ENCODE peak calls at places on chromosomes 11 and 22, in eight cellular contexts. One of them, this sample, is unnamed. For H3K4me1, the result is how much of the 10 kb centered on the place peaks cover.

GRCh38 chr11:21476588-21476987 is 716.3 kb upstream of the ANO5 start:
- DNase-seq in body of pancreas: no peak
- DNase-seq in IMR-90: no peak
- DNase-seq in right lobe of liver: no peak
- DNase-seq in heart left ventricle: no peak
- DNase-seq in breast epithelium: no peak
- DNase-seq in H1: no peak
- DNase-seq in A549: no peak
- DNase-seq in this sample: no peak

GRCh38 chr22:40660725-40661124 is 18.6 kb upstream of the MCHR1 start:
- DNase-seq in body of pancreas: no peak
- DNase-seq in IMR-90: no peak
- DNase-seq in right lobe of liver: no peak
- DNase-seq in heart left ventricle: no peak
- DNase-seq in breast epithelium: no peak
- DNase-seq in H1: no peak
- DNase-seq in A549: no peak
- DNase-seq in this sample: no peak

GRCh38 chr11:126391970-126392637 is 36.6 kb downstream of the ST3GAL4 start:
- DNase-seq in body of pancreas: peak
- DNase-seq in IMR-90: no peak
- DNase-seq in right lobe of liver: no peak
- DNase-seq in heart left ventricle: peak
- DNase-seq in breast epithelium: no peak
- DNase-seq in H1: no peak
- DNase-seq in A549: no peak
- DNase-seq in this sample: no peak

GRCh38 chr11:114308689-114309089 is 12.5 kb downstream of the NNMT start:
- DNase-seq in body of pancreas: peak
- DNase-seq in IMR-90: no peak
- DNase-seq in right lobe of liver: peak
- DNase-seq in heart left ventricle: no peak
- DNase-seq in breast epithelium: peak
- DNase-seq in H1: no peak
- DNase-seq in A549: no peak
- DNase-seq in this sample: no peak

GRCh38 chr11:76293189-76293631 is 86.9 kb upstream of the WNT11 start:
- DNase-seq in body of pancreas: no peak
- DNase-seq in IMR-90: no peak
- DNase-seq in right lobe of liver: no peak
- DNase-seq in heart left ventricle: no peak
- DNase-seq in breast epithelium: no peak
- DNase-seq in H1: no peak
- DNase-seq in A549: no peak
- DNase-seq in this sample: no peak

GRCh38 chr22:49964136-49964492 is 3.5 kb downstream of the PIM3 start:
- DNase-seq in body of pancreas: peak
- DNase-seq in IMR-90: no peak
- DNase-seq in right lobe of liver: no peak
- DNase-seq in heart left ventricle: peak
- DNase-seq in breast epithelium: no peak
- DNase-seq in H1: no peak
- DNase-seq in A549: no peak
- DNase-seq in this sample: peak

GRCh38 chr11:64101461-64101860 is 64.5 kb downstream of the MACROD1 start:
- DNase-seq in body of pancreas: no peak
- DNase-seq in IMR-90: no peak
- DNase-seq in right lobe of liver: no peak
- DNase-seq in heart left ventricle: no peak
- DNase-seq in breast epithelium: no peak
- DNase-seq in H1: no peak
- DNase-seq in A549: no peak
- DNase-seq in this sample: no peak

GRCh38 chr22:45319319-45319675 is 9.6 kb downstream of the FAM118A start:
- DNase-seq in body of pancreas: no peak
- DNase-seq in IMR-90: peak
- DNase-seq in right lobe of liver: no peak
- DNase-seq in heart left ventricle: no peak
- DNase-seq in breast epithelium: no peak
- DNase-seq in H1: no peak
- DNase-seq in A549: no peak
- DNase-seq in this sample: peak

GRCh38 chr11:37184371-37184770 is 586.3 kb upstream of the RAG2 start:
- DNase-seq in body of pancreas: no peak
- DNase-seq in IMR-90: no peak
- DNase-seq in right lobe of liver: no peak
- DNase-seq in heart left ventricle: no peak
- DNase-seq in breast epithelium: no peak
- DNase-seq in H1: no peak
- DNase-seq in A549: no peak
- DNase-seq in this sample: no peak

GRCh38 chr11:118434123-118434552 is 2.2 kb upstream of the KMT2A start:
- DNase-seq in body of pancreas: no peak
- DNase-seq in IMR-90: peak
- DNase-seq in right lobe of liver: no peak
- DNase-seq in heart left ventricle: no peak
- DNase-seq in breast epithelium: no peak
- DNase-seq in H1: no peak
- DNase-seq in A549: no peak
- DNase-seq in this sample: no peak

DNA sequence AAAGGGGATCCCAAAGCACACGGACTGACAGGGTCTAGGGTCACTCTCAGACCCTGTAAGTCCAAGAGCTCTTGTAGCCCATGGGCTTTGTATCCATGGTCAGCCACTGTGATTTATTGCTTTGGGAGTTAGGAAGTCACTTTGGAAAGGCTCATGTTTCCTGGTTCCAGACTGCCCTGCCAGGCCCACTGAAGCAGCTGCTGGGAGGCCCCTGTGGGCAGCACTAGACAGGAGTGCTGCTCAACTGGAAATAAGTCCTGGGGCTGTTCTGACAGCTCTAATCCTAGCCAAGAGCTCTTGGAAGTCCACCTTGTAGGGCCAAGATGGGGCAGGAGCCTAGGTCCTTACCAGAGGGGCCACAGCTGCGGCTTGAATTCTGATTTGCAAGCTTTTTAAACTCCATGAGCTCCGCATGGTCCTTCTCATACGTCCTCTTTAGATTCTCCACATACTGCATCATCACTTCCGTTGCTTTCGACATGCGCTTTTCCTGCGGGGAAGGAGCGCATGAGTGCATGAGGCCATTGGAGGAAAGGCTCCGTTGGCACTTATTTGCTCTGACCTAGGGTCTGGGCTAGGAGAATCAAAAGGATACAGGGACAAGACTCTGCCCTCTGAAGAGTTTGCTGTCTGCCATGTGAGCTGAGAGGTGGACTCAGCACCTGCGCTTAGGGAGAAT is 32.2 kb upstream of the LYVE1 start:
- DNase-seq in body of pancreas: no peak
- DNase-seq in IMR-90: no peak
- DNase-seq in right lobe of liver: no peak
- DNase-seq in heart left ventricle: no peak
- DNase-seq in breast epithelium: no peak
- DNase-seq in H1: no peak
- DNase-seq in A549: no peak
- DNase-seq in this sample: no peak
- H3K4me1 ChIP-seq in body of pancreas: under half
- H3K4me1 ChIP-seq in IMR-90: under half
- H3K4me1 ChIP-seq in right lobe of liver: under half
- H3K4me1 ChIP-seq in heart left ventricle: under half
- H3K4me1 ChIP-seq in breast epithelium: under half
- H3K4me1 ChIP-seq in H1: under half
- H3K4me1 ChIP-seq in A549: under half
- H3K4me1 ChIP-seq in this sample: under half

GRCh38 chr11:121932646-121933185 is 183.3 kb downstream of the BLID start:
- DNase-seq in body of pancreas: no peak
- DNase-seq in IMR-90: no peak
- DNase-seq in right lobe of liver: no peak
- DNase-seq in heart left ventricle: no peak
- DNase-seq in breast epithelium: no peak
- DNase-seq in H1: no peak
- DNase-seq in A549: no peak
- DNase-seq in this sample: no peak
- TF ChIP-seq CTCF in body of pancreas: no peak
- TF ChIP-seq CTCF in IMR-90: no peak
- TF ChIP-seq CTCF in right lobe of liver: no peak
- TF ChIP-seq CTCF in heart left ventricle: no peak
- TF ChIP-seq CTCF in breast epithelium: no peak
- TF ChIP-seq CTCF in H1: no peak
- TF ChIP-seq CTCF in A549: no peak
- TF ChIP-seq CTCF in this sample: no peak

DNA sequence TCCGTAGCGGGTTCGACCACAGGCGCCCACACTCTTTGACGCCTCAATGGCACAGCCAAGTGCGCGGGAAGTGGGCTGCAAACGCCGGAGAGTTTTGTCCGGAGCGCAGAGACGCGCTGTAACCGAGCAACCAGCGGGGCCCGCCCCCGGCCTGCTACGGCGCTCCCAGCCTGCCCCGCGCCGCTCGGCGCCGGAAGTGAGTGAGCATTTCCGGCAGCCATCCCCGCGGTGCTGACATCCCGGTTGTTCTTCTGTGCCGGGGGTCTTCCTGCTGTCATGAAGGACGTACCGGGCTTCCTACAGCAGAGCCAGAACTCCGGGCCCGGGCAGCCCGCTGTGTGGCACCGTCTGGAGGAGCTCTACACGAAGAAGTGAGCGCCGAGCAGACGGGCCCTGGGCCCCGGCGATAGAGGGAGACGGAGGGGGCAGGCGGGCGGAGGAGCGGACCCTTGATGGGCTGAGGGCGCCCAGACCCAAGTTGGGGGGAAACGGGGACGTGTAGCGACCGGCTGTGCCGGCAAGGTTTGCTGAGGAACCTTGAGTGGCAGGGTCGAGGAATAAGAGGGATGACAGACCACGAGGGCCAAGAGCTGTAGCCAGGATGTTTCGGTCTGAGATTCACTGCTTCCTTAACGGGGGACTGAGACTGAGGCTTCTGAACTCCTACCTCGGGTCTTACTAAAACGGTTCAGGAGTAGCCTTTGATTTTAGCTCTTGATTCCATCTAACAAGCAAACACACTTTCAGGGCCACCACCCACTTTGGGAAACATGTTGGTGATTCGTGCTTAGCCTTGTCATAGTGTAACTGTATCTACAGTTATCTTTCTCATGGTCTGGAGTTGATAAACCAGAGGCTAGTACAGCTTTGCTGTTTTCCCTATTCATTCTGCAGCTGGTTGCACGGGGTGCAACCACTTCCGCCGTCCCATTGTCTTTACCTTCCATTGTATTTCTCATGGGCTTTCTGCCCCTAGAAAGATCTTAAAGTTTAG is at the start of gene PSMD13:
- DNase-seq in body of pancreas: peak
- DNase-seq in IMR-90: peak
- DNase-seq in right lobe of liver: peak
- DNase-seq in heart left ventricle: peak
- DNase-seq in breast epithelium: peak
- DNase-seq in H1: no peak
- DNase-seq in A549: peak
- DNase-seq in this sample: peak
- TF ChIP-seq POLR2A in body of pancreas: peak
- TF ChIP-seq POLR2A in IMR-90: peak
- TF ChIP-seq POLR2A in right lobe of liver: no peak
- TF ChIP-seq POLR2A in heart left ventricle: peak
- TF ChIP-seq POLR2A in breast epithelium: peak
- TF ChIP-seq POLR2A in H1: peak
- TF ChIP-seq POLR2A in A549: peak
- TF ChIP-seq POLR2A in this sample: no peak

GRCh38 chr22:33573479-33573878 is 346.8 kb downstream of the LARGE1 start:
- DNase-seq in body of pancreas: no peak
- DNase-seq in IMR-90: no peak
- DNase-seq in right lobe of liver: no peak
- DNase-seq in heart left ventricle: no peak
- DNase-seq in breast epithelium: no peak
- DNase-seq in H1: no peak
- DNase-seq in A549: no peak
- DNase-seq in this sample: no peak
- H3K4me1 ChIP-seq in body of pancreas: under half
- H3K4me1 ChIP-seq in IMR-90: under half
- H3K4me1 ChIP-seq in right lobe of liver: under half
- H3K4me1 ChIP-seq in heart left ventricle: under half
- H3K4me1 ChIP-seq in breast epithelium: under half
- H3K4me1 ChIP-seq in H1: under half
- H3K4me1 ChIP-seq in A549: under half
- H3K4me1 ChIP-seq in this sample: under half

GRCh38 chr22:23859201-23859600 is 1.5 kb downstream of the SLC2A11 start:
- DNase-seq in body of pancreas: peak
- DNase-seq in IMR-90: no peak
- DNase-seq in right lobe of liver: no peak
- DNase-seq in heart left ventricle: no peak
- DNase-seq in breast epithelium: no peak
- DNase-seq in H1: no peak
- DNase-seq in A549: no peak
- DNase-seq in this sample: no peak

GRCh38 chr22:23862103-23862502 is 4.4 kb downstream of the SLC2A11 start:
- DNase-seq in body of pancreas: peak
- DNase-seq in IMR-90: peak
- DNase-seq in right lobe of liver: no peak
- DNase-seq in heart left ventricle: no peak
- DNase-seq in breast epithelium: no peak
- DNase-seq in H1: no peak
- DNase-seq in A549: peak
- DNase-seq in this sample: no peak

GRCh38 chr22:23858484-23858815 is 775 bp downstream of the SLC2A11 start:
- DNase-seq in body of pancreas: no peak
- DNase-seq in IMR-90: no peak
- DNase-seq in right lobe of liver: no peak
- DNase-seq in heart left ventricle: no peak
- DNase-seq in breast epithelium: no peak
- DNase-seq in H1: no peak
- DNase-seq in A549: no peak
- DNase-seq in this sample: no peak

GRCh38 chr22:23857606-23858483 is at the start of gene SLC2A11:
- DNase-seq in body of pancreas: peak
- DNase-seq in IMR-90: peak
- DNase-seq in right lobe of liver: peak
- DNase-seq in heart left ventricle: peak
- DNase-seq in breast epithelium: peak
- DNase-seq in H1: peak
- DNase-seq in A549: peak
- DNase-seq in this sample: peak

DNA sequence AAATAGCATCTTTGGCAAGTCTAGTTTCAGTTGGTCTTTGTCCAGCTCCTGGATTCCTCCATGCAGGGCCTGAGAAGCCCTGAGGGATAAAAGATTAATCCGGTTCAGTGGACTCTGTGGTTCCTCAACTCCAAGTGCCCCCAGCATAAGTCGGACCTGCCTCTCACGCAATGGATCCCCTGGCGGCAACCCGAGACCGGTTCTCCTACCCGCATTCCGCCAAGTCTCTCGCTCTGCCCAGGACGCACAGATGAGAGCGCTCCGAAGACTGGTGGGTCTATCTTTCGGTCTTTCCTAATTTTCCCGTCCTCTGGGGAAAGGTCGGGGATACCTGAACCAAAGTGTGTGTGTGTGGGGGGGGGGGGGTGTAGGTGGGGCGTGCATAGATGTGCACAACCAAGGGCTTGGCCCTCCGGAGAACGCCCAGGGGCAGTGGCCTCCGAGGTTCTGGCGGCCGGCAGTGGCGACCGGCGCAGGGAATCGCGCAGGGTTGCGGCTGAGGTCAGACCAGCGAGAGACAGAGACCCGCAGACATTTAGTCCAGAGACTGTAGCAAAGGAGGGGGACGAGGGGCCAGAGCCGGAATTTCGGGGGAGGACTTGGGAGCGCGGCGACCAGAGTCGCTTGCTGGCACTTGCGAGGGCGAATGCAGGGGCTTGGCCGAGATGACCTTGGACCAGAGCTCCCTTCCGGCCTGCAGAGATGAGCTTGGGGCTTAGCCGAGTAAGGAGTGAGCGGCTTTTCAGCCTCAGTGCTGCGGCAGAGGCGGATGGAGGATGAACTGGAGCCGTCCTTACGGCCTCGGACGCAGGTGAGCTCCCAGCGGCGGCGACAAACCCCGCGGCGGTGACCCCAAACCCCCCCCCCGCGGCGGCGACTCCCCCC is 712 bp upstream of the SLC2A11 start:
- DNase-seq in body of pancreas: peak
- DNase-seq in IMR-90: peak
- DNase-seq in right lobe of liver: no peak
- DNase-seq in heart left ventricle: peak
- DNase-seq in breast epithelium: peak
- DNase-seq in H1: no peak
- DNase-seq in A549: peak
- DNase-seq in this sample: no peak
- TF ChIP-seq CTCF in body of pancreas: no peak
- TF ChIP-seq CTCF in IMR-90: peak
- TF ChIP-seq CTCF in right lobe of liver: no peak
- TF ChIP-seq CTCF in heart left ventricle: no peak
- TF ChIP-seq CTCF in breast epithelium: no peak
- TF ChIP-seq CTCF in H1: no peak
- TF ChIP-seq CTCF in A549: no peak
- TF ChIP-seq CTCF in this sample: no peak